ENCODE peak calls at places on chromosomes 1 and 21, in ten cellular contexts. W, P, D, Q, Z, R, O, F, A and U are unnamed samples.

GRCh38 chr1:59445040-59445439 is 148.1 kb downstream of the FGGY start:
- DNase-seq in O (no peak), F (peak), Z (peak), P (peak), R (no peak), D (peak), W (no peak), A (no peak), Q (no peak), U (peak)

GRCh38 chr1:226723640-226724532 is 15.2 kb downstream of the ITPKB start:
- DNase-seq in D (peak), R (no peak), Z (no peak), P (no peak), F (no peak), W (no peak), Q (no peak), A (peak), O (peak), U (no peak)

GRCh38 chr1:180230416-180230790 is 339 bp downstream of the LHX4 start:
- DNase-seq in O (no peak), W (no peak), P (no peak), Z (no peak), D (no peak), R (no peak), Q (no peak), F (no peak), A (peak), U (no peak)

GRCh38 chr1:186843261-186843660 is 14.5 kb downstream of the PLA2G4A start:
- DNase-seq in R (no peak), A (no peak), F (no peak), D (no peak), W (no peak), O (no peak), P (no peak), Q (no peak), Z (no peak), U (no peak)

GRCh38 chr21:22231013-22231412 is 1232.8 kb downstream of the NCAM2 start:
- DNase-seq in F (no peak), Q (no peak), O (no peak), D (no peak), W (no peak), A (no peak), Z (no peak), R (no peak), P (no peak), U (no peak)

GRCh38 chr1:162373541-162374375 is 2.9 kb downstream of the SPATA46 start:
- DNase-seq in P (no peak), O (no peak), F (no peak), R (no peak), Q (no peak), D (peak), Z (peak), W (no peak), A (peak), U (peak)

GRCh38 chr1:170664828-170665617 is 1.1 kb downstream of the PRRX1 start:
- DNase-seq in D (no peak), O (peak), F (peak), Q (no peak), P (peak), A (no peak), W (no peak), Z (peak), R (no peak), U (no peak)

GRCh38 chr1:116359871-116360270 is 13.2 kb upstream of the ATP1A1 start:
- DNase-seq in W (no peak), P (no peak), Z (no peak), R (no peak), D (no peak), A (peak), F (no peak), Q (no peak), O (no peak), U (no peak)

GRCh38 chr1:82485591-82486369 is 685.0 kb downstream of the ADGRL2 start:
- DNase-seq in W (peak), R (no peak), Z (no peak), A (no peak), D (peak), O (peak), Q (no peak), P (peak), F (no peak), U (no peak)

GRCh38 chr1:6578624-6579373 is 995 bp upstream of the ZBTB48 start:
- DNase-seq in A (no peak), D (no peak), O (no peak), Z (no peak), Q (no peak), R (no peak), W (no peak), P (no peak), F (peak), U (no peak)
- H3K4me3 ChIP-seq in A (no peak), D (peak), O (peak), Z (no peak), Q (peak), R (peak), W (peak), P (peak), F (peak), U (peak)

DNA sequence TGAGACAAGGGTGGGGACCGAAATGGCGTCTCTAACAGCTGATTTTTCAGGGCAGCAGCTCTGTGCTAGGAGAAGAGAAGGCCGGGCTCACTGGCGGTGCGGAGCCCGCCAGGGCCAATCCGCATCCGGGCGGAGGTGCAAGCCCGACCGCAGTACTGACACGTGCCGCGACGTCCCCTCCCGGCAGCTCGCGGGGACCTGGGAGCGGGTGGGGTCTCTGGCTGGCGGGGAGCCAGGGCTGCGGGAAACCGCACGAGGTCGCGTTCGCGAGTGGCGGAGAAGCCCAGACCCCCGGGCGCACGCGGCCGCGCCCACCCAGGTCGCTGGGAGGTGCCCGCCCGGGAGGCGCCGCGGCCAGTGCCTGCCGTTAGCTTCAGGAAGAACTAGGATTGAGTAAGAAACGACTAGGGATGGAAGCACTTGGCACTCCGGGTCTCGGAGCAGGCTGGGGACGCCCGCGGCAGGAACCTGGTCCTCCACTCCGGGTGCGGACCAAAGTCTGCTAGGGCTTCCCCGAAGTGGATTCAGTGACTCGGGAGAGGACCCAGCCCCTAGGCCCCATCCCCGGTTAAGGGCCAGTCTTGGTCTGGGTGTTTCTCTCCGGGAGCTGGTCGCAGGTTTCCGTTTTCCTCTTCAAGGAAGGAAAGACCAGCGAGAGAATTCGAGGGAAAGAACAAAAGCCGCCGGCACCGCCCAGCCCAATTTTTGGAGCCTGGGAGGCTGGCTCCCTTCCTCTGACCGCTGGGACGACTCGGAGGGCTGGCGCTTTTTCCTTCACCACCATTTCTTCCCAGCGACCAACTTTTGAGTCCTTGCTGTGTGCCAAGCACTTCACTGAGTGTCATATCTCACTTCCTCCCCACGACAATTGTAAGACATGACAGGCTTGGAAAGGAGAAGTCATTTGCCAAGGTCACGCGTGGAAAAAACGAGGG is 16.7 kb upstream of the STMN1 start:
- DNase-seq in Q (no peak), R (no peak), W (peak), A (no peak), O (peak), P (peak), Z (peak), D (peak), F (peak), U (peak)
- TF ChIP-seq CTCF in Q (no peak), R (no peak), W (no peak), A (no peak), O (no peak), P (no peak), Z (no peak), D (no peak), F (no peak), U (no peak)

GRCh38 chr1:27935721-27936120 is 921 bp downstream of the SMPDL3B start:
- DNase-seq in Z (no peak), R (no peak), O (no peak), W (no peak), A (no peak), D (no peak), P (no peak), Q (no peak), F (peak), U (no peak)
- H3K4me3 ChIP-seq in Z (no peak), R (no peak), O (no peak), W (no peak), A (no peak), D (peak), P (no peak), Q (no peak), F (peak), U (peak)

GRCh38 chr21:16945580-16945979 is 567.3 kb upstream of the CXADR start:
- DNase-seq in F (no peak), P (no peak), W (no peak), D (no peak), O (no peak), Q (no peak), R (no peak), Z (no peak), A (no peak), U (no peak)

DNA sequence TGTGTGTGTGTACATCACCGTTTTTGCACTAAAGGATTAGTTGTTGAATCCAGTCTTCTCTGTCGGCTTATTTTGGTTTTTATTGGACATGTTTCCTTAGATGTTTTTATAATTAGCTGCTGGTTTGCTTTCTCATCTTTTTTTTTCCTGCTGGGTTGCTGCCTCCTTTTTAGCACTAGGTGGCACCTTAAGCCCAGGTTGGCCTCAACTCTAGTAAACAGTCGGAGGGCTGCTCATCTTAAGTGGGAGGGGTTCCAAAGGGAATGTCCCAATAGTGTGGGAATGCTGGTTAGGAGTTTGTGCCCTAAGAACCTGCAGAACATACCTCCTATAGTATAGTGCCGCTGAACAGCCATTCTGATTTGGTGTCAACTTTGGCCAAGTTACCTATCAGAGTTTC is 570.1 kb upstream of the CXADR start:
- DNase-seq in R (no peak), Z (peak), P (no peak), F (no peak), W (no peak), O (no peak), A (no peak), Q (no peak), D (peak), U (no peak)
- TF ChIP-seq CTCF in R (no peak), Z (peak), P (no peak), F (no peak), W (no peak), O (no peak), A (no peak), Q (peak), D (peak), U (no peak)

DNA sequence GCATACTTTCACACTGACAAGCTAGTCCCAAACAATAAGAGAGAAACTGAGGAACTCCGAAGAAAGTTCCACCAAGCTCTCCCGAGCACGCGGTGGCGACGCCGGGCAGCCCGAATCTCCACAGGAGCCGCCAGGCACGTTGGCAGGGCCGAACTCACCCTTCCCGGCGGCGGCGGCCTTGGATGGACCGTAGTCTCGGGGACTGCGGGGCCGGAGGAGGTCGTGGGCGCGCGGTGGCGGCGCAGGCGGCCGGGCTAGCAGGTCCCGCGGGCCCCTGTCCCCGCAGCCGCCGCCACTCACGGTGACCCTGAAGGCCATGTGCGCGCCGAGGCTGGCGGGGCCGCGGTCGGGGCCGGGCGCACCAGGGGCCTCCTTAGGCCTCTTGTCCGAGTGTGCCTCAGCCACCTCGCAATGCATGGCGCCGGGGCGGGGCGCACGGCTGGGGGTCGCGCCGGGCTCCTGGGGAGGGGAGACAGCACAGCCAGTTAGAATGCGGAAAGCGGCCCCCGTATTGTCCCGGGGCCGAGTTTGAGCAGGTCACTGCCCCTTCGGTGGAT is 1.2 kb downstream of the GLIS1 start:
- DNase-seq in D (no peak), F (peak), R (no peak), O (peak), W (no peak), P (no peak), Z (no peak), A (no peak), Q (no peak), U (no peak)
- H3K4me3 ChIP-seq in D (no peak), F (peak), R (peak), O (no peak), W (peak), P (peak), Z (no peak), A (no peak), Q (peak), U (peak)

DNA sequence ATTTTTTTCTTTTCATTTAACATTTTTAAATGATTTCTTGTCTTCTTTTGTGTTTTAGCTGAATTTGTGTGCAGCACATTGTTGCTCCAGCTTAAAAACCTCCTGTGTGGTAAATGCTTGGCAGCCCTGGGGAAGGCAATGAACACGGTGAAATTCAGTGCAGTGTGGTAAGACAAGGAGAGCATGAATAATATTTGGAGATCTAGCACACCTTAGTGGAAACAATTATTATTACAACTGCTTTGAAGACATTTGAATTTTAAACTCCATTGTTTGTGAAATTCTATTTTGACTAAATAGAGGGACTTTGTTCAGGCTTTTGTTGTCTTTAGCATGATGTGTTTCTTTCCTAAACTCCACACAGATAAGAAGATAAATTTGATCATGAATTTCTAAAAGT is 242.6 kb upstream of the CXADR start:
- DNase-seq in W (peak), O (peak), F (no peak), P (peak), D (peak), Z (peak), A (no peak), Q (peak), R (no peak), U (no peak)
- TF ChIP-seq CTCF in W (peak), O (peak), F (peak), P (no peak), D (peak), Z (peak), A (peak), Q (no peak), R (peak), U (peak)